ENCODE peak calls at places on chromosomes 1 and 21, in four cellular contexts. O is IMR-90, L is neuronal stem cell, Y is H1. W is an unnamed sample.
A peak's percentile ranks its signal among the peaks of the same experiment; 100 is the strongest.

GRCh38 chr1:116574581-116575291 is 3.9 kb upstream of the CD58 start:
- DNase-seq in O (peak; percentile 65), L (peak; percentile 61), Y (no peak), W (no peak)

GRCh38 chr1:64755356-64755755 is 10.5 kb downstream of the RAVER2 start:
- DNase-seq in L (no peak), O (no peak), Y (no peak), W (no peak)

GRCh38 chr1:157359309-157360020 is 192.8 kb downstream of the FCRL5 start:
- DNase-seq in O (no peak), L (no peak), Y (no peak), W (no peak)

GRCh38 chr1:88311907-88312306 is 372.2 kb upstream of the PKN2 start:
- DNase-seq in L (no peak), O (no peak), Y (no peak), W (no peak)

GRCh38 chr1:245051349-245052221 is 103.2 kb upstream of the KIF26B start:
- DNase-seq in O (peak; percentile 62), Y (no peak), L (no peak), W (peak; percentile 61)

GRCh38 chr1:228368801-228369607 is 37.6 kb downstream of the TRIM11 start:
- DNase-seq in Y (no peak), O (peak; percentile 28), L (no peak), W (no peak)

GRCh38 chr1:208475449-208475848 is 231.3 kb upstream of the PLXNA2 start:
- DNase-seq in Y (no peak), L (no peak), O (peak; percentile 2), W (no peak)

GRCh38 chr1:178644308-178645120 is 80.5 kb upstream of the RALGPS2 start:
- DNase-seq in O (peak; percentile 59), L (no peak), Y (no peak), W (no peak)

GRCh38 chr1:207962716-207963428 is 51.9 kb upstream of the CD34 start:
- DNase-seq in O (no peak), Y (no peak), L (no peak), W (no peak)

GRCh38 chr1:54606096-54606989 is 17.0 kb downstream of the FAM151A start:
- DNase-seq in O (no peak), Y (no peak), L (no peak), W (no peak)

GRCh38 chr1:54606990-54607325 is 16.4 kb downstream of the FAM151A start:
- DNase-seq in O (no peak), L (no peak), Y (no peak), W (no peak)

GRCh38 chr1:54608561-54609230 is 14.6 kb downstream of the FAM151A start:
- DNase-seq in Y (no peak), O (no peak), L (no peak), W (no peak)

GRCh38 chr1:54609301-54609921 is 13.9 kb downstream of the FAM151A start:
- DNase-seq in Y (no peak), L (no peak), O (no peak), W (no peak)

DNA sequence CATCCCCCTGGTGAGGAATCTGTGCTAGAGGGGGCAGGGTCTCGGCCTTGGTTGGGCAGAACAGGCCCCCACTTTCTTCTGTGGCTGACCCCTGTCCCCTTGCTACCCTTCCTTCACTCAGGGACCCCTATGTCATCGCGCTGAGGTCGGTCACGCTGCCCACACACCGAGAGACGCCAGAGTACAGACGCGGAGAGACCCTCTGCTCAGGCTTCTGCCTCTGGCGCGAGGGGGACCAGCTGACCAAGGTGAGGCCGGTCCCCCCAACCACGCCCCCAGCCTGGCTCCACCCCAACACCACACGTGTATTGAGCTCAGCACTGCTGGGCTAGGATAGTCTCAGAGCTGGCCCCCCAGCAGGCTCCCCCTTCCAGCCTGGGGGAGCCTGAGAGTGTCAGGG is 15.5 kb downstream of the FAM151A start:
- DNase-seq in Y (no peak), O (no peak), L (no peak), W (no peak)
- H2AK5ac ChIP-seq in Y (no peak overlapping the region), O (no peak overlapping the region), L (no peak overlapping the region), W (no peak overlapping the region)

DNA sequence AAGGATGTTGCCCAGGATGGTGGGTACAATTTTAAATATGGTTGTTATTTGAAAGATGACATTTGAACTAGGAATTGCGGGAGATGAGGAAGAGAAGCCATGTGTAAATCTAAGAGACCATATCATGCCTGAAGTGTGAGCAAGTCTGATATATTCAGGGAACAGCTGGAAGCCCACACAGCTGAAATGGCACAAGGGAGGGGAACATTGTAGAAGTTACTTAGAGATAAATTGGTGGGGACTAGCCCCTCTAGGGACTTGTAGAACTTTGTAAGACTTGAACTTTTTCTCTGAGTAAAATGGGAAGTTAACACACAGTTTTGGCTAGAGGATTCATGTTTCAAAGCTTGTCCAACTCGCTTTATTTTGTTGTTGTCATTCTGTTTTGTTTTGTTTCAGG is 216.4 kb downstream of the FMN2 start:
- DNase-seq in Y (no peak), O (no peak), L (no peak), W (no peak)
- H2AK5ac ChIP-seq in Y (no peak overlapping the region), O (peak overlapping the region; percentile 62), L (no peak overlapping the region), W (no peak overlapping the region)

DNA sequence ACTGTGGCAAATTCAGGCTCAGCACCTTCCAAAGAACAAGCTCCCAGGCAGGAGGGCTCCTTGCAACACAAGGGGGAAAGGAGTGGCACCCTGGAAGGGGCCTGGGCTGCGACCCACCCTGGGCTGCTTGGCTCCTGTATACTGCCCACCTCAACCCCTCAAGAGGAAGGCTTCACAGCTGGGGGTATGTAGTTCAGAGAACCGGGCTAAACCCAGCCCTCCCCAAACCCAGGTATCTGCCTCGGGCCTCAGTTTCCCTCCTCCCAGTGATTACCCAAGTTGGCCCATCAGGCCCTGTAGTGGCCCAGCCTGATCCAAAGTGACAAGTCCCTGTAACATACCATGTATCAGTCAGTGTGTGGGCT is 7.5 kb downstream of the TENT5B start:
- DNase-seq in L (no peak), Y (no peak), O (no peak), W (no peak)
- H2AK5ac ChIP-seq in L (peak overlapping the region; percentile 6), Y (peak overlapping the region; percentile 41), O (peak overlapping the region; percentile 70), W (no peak overlapping the region)

GRCh38 chr21:45872902-45873301 is 108.7 kb upstream of the COL6A1 start:
- DNase-seq in Y (no peak), L (no peak), O (no peak), W (no peak)

GRCh38 chr21:45874716-45875415 is 106.7 kb upstream of the COL6A1 start:
- DNase-seq in O (peak; percentile 98), Y (no peak), L (no peak), W (no peak)

GRCh38 chr21:45872471-45872870 is 109.1 kb upstream of the COL6A1 start:
- DNase-seq in Y (no peak), L (no peak), O (no peak), W (no peak)

GRCh38 chr21:45873418-45873817 is 108.2 kb upstream of the COL6A1 start:
- DNase-seq in Y (no peak), O (no peak), L (no peak), W (no peak)

DNA sequence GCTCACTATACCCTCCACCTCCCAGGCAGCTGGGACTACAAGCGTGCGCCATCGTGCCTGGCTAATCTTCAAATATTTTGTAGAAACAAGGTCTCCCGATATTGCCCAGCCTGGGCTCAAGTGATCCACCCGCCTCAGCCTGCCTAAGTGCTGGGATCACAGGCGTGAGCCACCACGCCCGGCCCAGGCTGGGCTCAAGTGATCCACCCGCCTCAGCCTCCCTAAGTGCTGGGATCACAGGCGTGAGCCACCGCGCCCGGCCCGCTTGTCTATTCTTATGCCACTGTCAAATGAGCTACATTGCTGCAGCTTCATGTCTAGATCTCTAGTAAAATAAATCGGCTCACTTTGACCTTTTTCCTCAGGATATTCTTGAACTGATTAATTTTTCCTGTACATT is 107.7 kb upstream of the COL6A1 start:
- DNase-seq in O (no peak), Y (no peak), L (no peak), W (no peak)
- H2AK5ac ChIP-seq in O (peak overlapping the region; percentile 89), Y (no peak overlapping the region), L (no peak overlapping the region), W (no peak overlapping the region)

GRCh38 chr1:29256979-29257804 is 20.9 kb downstream of the PTPRU start:
- DNase-seq in L (no peak), Y (no peak), O (no peak), W (no peak)
- H2AK5ac ChIP-seq in L (peak overlapping the region; percentile 40), Y (peak overlapping the region; percentile 0), O (peak overlapping the region; percentile 70), W (no peak overlapping the region)

GRCh38 chr1:54135436-54136120 is 17.2 kb downstream of the CDCP2 start:
- DNase-seq in O (peak; percentile 61), Y (peak; percentile 38), L (no peak), W (no peak)

GRCh38 chr1:54138994-54139393 is 13.8 kb downstream of the CDCP2 start:
- DNase-seq in Y (no peak), O (no peak), L (no peak), W (no peak)

GRCh38 chr1:54137532-54138061 is 15.2 kb downstream of the CDCP2 start:
- DNase-seq in L (no peak), O (peak; percentile 50), Y (no peak), W (no peak)

GRCh38 chr1:54136269-54136896 is 16.4 kb downstream of the CDCP2 start:
- DNase-seq in O (no peak), Y (no peak), L (no peak), W (no peak)

GRCh38 chr1:54136963-54137531 is 15.8 kb downstream of the CDCP2 start:
- DNase-seq in L (no peak), O (no peak), Y (no peak), W (no peak)
- H2AK5ac ChIP-seq in L (peak overlapping the region; percentile 30), O (peak overlapping the region; percentile 20), Y (no peak overlapping the region), W (no peak overlapping the region)

GRCh38 chr1:212179394-212180076 is 105.7 kb upstream of the PPP2R5A start:
- DNase-seq in O (peak; percentile 97), Y (no peak), L (no peak), W (no peak)
- H2AK5ac ChIP-seq in O (peak overlapping the region; percentile 74), Y (no peak overlapping the region), L (no peak overlapping the region), W (no peak overlapping the region)

DNA sequence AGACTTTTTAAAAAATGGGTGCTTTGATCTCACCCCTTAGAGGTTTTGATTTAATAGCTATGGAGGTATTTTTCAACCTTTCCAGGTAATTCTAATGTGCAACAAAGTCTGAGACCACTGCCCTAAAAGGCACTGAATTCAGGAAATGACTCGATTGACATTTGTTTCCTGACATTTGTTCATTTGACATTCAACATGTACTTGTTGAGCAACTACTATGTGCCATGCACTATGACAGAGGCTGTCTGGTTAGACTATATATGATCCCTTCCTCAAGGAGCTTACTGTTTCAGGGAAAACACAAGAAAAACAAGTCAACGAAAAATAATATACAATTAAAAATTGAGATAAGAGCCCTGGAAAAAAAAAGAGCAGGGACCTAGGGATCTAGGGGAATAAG is 25.6 kb upstream of the AVPR1B start:
- DNase-seq in Y (no peak), L (no peak), O (no peak), W (no peak)
- H2AK5ac ChIP-seq in Y (no peak overlapping the region), L (no peak overlapping the region), O (no peak overlapping the region), W (no peak overlapping the region)

GRCh38 chr1:41504126-41505035 is 19.9 kb upstream of the EDN2 start:
- DNase-seq in Y (no peak), O (peak; percentile 68), L (no peak), W (no peak)
- H2AK5ac ChIP-seq in Y (no peak overlapping the region), O (peak overlapping the region; percentile 0), L (peak overlapping the region; percentile 11), W (no peak overlapping the region)